ENCODE peak calls at places on chromosome 19, in seven cellular contexts. O, U, E, J, R, A and T are unnamed samples.

GRCh38 chr19:17647071-17648020 is 40.8 kb downstream of the UNC13A start:
- DNase-seq in U (no peak), A (no peak), O (no peak), J (no peak), E (no peak), R (no peak), T (no peak)

GRCh38 chr19:9065457-9066014 is 21.3 kb upstream of the OR1M1 start:
- DNase-seq in J (no peak), E (no peak), R (no peak), U (no peak), O (no peak), A (no peak), T (no peak)

GRCh38 chr19:48862827-48863226 is 5.6 kb downstream of the PLEKHA4 start:
- DNase-seq in E (no peak), J (no peak), U (no peak), R (no peak), O (no peak), A (no peak), T (no peak)

GRCh38 chr19:18417250-18418033 is 1.8 kb upstream of the SSBP4 start:
- DNase-seq in E (peak; percentile 60), J (peak; percentile 59), O (peak; percentile 54), A (peak; percentile 77), U (peak; percentile 61), R (no peak), T (peak; percentile 72)

GRCh38 chr19:4534836-4535658 is at the start of gene PLIN5:
- DNase-seq in E (peak; percentile 75), R (peak; percentile 86), J (peak; percentile 65), A (peak; percentile 76), U (peak; percentile 42), O (no peak), T (peak; percentile 30)

GRCh38 chr19:11247391-11247790 is 8.0 kb downstream of the ANGPTL8 start:
- DNase-seq in R (no peak), O (no peak), A (no peak), J (no peak), U (no peak), E (no peak), T (no peak)

GRCh38 chr19:1455336-1456120 is 5.6 kb downstream of the APC2 start:
- DNase-seq in E (no peak), J (peak; percentile 72), R (no peak), O (no peak), A (peak; percentile 56), U (peak; percentile 65), T (peak; percentile 45)

GRCh38 chr19:10286803-10287737 is at the start of gene ICAM4:
- DNase-seq in E (no peak), J (peak; percentile 63), R (no peak), U (peak; percentile 72), O (no peak), A (no peak), T (no peak)

GRCh38 chr19:5988520-5989387 is 10.8 kb upstream of the RANBP3 start:
- DNase-seq in A (peak; percentile 43), R (no peak), O (no peak), U (no peak), J (no peak), E (no peak), T (no peak)

GRCh38 chr19:48390188-48391099 is 907 bp downstream of the KDELR1 start:
- DNase-seq in U (peak; percentile 76), O (peak; percentile 45), R (peak; percentile 60), A (no peak), E (no peak), J (peak; percentile 75), T (peak; percentile 59)

GRCh38 chr19:289651-290538 is 1.3 kb downstream of the PLPP2 start:
- DNase-seq in O (no peak), J (peak; percentile 44), E (no peak), R (no peak), U (peak; percentile 38), A (no peak), T (peak; percentile 69)

GRCh38 chr19:35253316-35254286 is 4.8 kb downstream of the LSR start:
- DNase-seq in R (no peak), J (no peak), O (no peak), E (no peak), A (no peak), U (no peak), T (no peak)

GRCh38 chr19:43562698-43563241 is 12.6 kb downstream of the XRCC1 start:
- DNase-seq in O (peak; percentile 41), J (peak; percentile 73), U (peak; percentile 87), A (no peak), E (peak; percentile 11), R (peak; percentile 82), T (peak; percentile 100)

GRCh38 chr19:15332311-15332996 is at the start of gene BRD4:
- DNase-seq in R (peak; percentile 63), A (peak; percentile 4), J (peak; percentile 82), U (peak; percentile 77), E (peak; percentile 57), O (no peak), T (no peak)

GRCh38 chr19:8490873-8491272 is 11.6 kb downstream of the PRAM1 start:
- DNase-seq in O (no peak), R (no peak), J (no peak), U (no peak), A (no peak), E (no peak), T (no peak)

GRCh38 chr19:48659768-48660167 is 13.0 kb downstream of the NTN5 start:
- DNase-seq in R (no peak), O (no peak), E (no peak), A (no peak), J (no peak), U (no peak), T (no peak)

GRCh38 chr19:31132753-31133110 is 216.5 kb downstream of the TSHZ3 start:
- DNase-seq in U (no peak), J (no peak), O (no peak), E (no peak), R (no peak), A (no peak), T (no peak)

GRCh38 chr19:56837492-56837891 is 3.0 kb downstream of the PEG3 start:
- DNase-seq in J (no peak), U (no peak), O (peak; percentile 18), E (no peak), R (peak; percentile 75), A (no peak), T (no peak)